ENCODE peak calls at places on chromosomes 3 and 15, in six cellular contexts. One of them, this sample, is unnamed.

GRCh38 chr15:86044981-86045380 is 34.7 kb upstream of the AGBL1 start:
- DNase-seq in K562: no peak
- DNase-seq in IMR-90: no peak
- DNase-seq in neuronal stem cell: no peak
- DNase-seq in GM23338: peak
- DNase-seq in cardiac muscle cell: no peak
- DNase-seq in this sample: no peak

GRCh38 chr3:100395674-100396073 is 5.2 kb downstream of the TOMM70 start:
- DNase-seq in neuronal stem cell: no peak
- DNase-seq in cardiac muscle cell: no peak
- DNase-seq in K562: no peak
- DNase-seq in GM23338: no peak
- DNase-seq in IMR-90: no peak
- DNase-seq in this sample: no peak

GRCh38 chr3:159824341-159824740 is 164.3 kb upstream of the IL12A start:
- DNase-seq in neuronal stem cell: no peak
- DNase-seq in GM23338: no peak
- DNase-seq in cardiac muscle cell: peak
- DNase-seq in IMR-90: peak
- DNase-seq in K562: no peak
- DNase-seq in this sample: no peak

GRCh38 chr3:54835701-54836100 is 92.2 kb downstream of the LRTM1 start:
- DNase-seq in IMR-90: no peak
- DNase-seq in cardiac muscle cell: no peak
- DNase-seq in neuronal stem cell: no peak
- DNase-seq in GM23338: no peak
- DNase-seq in K562: no peak
- DNase-seq in this sample: no peak

GRCh38 chr15:73078722-73079121 is 26.5 kb downstream of the NEO1 start:
- DNase-seq in GM23338: peak
- DNase-seq in cardiac muscle cell: peak
- DNase-seq in neuronal stem cell: no peak
- DNase-seq in K562: no peak
- DNase-seq in IMR-90: peak
- DNase-seq in this sample: no peak

GRCh38 chr3:69081583-69082262 is 1.6 kb upstream of the UBA3 start:
- DNase-seq in GM23338: peak
- DNase-seq in IMR-90: no peak
- DNase-seq in K562: peak
- DNase-seq in neuronal stem cell: no peak
- DNase-seq in cardiac muscle cell: no peak
- DNase-seq in this sample: no peak

GRCh38 chr3:159919873-159920272 is 68.8 kb upstream of the IL12A start:
- DNase-seq in K562: no peak
- DNase-seq in cardiac muscle cell: no peak
- DNase-seq in IMR-90: peak
- DNase-seq in neuronal stem cell: no peak
- DNase-seq in GM23338: no peak
- DNase-seq in this sample: no peak

GRCh38 chr3:4514321-4514720 is 21.2 kb downstream of the ITPR1 start:
- DNase-seq in IMR-90: no peak
- DNase-seq in K562: no peak
- DNase-seq in cardiac muscle cell: no peak
- DNase-seq in GM23338: peak
- DNase-seq in neuronal stem cell: no peak
- DNase-seq in this sample: no peak

GRCh38 chr15:93553167-93553566 is 464.2 kb upstream of the RGMA start:
- DNase-seq in cardiac muscle cell: no peak
- DNase-seq in K562: no peak
- DNase-seq in IMR-90: no peak
- DNase-seq in GM23338: no peak
- DNase-seq in neuronal stem cell: no peak
- DNase-seq in this sample: peak

GRCh38 chr15:98421419-98422085 is 226.8 kb upstream of the IGF1R start:
- DNase-seq in K562: peak
- DNase-seq in cardiac muscle cell: peak
- DNase-seq in GM23338: peak
- DNase-seq in IMR-90: peak
- DNase-seq in neuronal stem cell: peak
- DNase-seq in this sample: peak

GRCh38 chr3:139670196-139670595 is 7.6 kb downstream of the NMNAT3 start:
- DNase-seq in neuronal stem cell: no peak
- DNase-seq in GM23338: peak
- DNase-seq in IMR-90: no peak
- DNase-seq in cardiac muscle cell: no peak
- DNase-seq in K562: no peak
- DNase-seq in this sample: no peak

GRCh38 chr15:72724028-72724427 is 38.0 kb downstream of the BBS4 start:
- DNase-seq in GM23338: no peak
- DNase-seq in IMR-90: peak
- DNase-seq in K562: no peak
- DNase-seq in cardiac muscle cell: no peak
- DNase-seq in neuronal stem cell: no peak
- DNase-seq in this sample: no peak

GRCh38 chr3:66470285-66470684 is 30.5 kb downstream of the LRIG1 start:
- DNase-seq in cardiac muscle cell: no peak
- DNase-seq in GM23338: no peak
- DNase-seq in neuronal stem cell: no peak
- DNase-seq in IMR-90: no peak
- DNase-seq in K562: no peak
- DNase-seq in this sample: no peak

GRCh38 chr15:74315626-74316025 is 51.8 kb downstream of the CYP11A1 start:
- DNase-seq in neuronal stem cell: no peak
- DNase-seq in K562: peak
- DNase-seq in IMR-90: no peak
- DNase-seq in cardiac muscle cell: no peak
- DNase-seq in GM23338: no peak
- DNase-seq in this sample: no peak

GRCh38 chr3:79016587-79017380 is 751.0 kb downstream of the ROBO1 start:
- DNase-seq in neuronal stem cell: no peak
- DNase-seq in IMR-90: peak
- DNase-seq in cardiac muscle cell: no peak
- DNase-seq in GM23338: no peak
- DNase-seq in K562: no peak
- DNase-seq in this sample: no peak

GRCh38 chr3:98890181-98890882 is 11.2 kb downstream of the DCBLD2 start:
- DNase-seq in cardiac muscle cell: no peak
- DNase-seq in neuronal stem cell: no peak
- DNase-seq in K562: no peak
- DNase-seq in GM23338: no peak
- DNase-seq in IMR-90: peak
- DNase-seq in this sample: no peak

GRCh38 chr15:41019174-41019573 is 65.9 kb downstream of the CHAC1 start:
- DNase-seq in K562: no peak
- DNase-seq in IMR-90: no peak
- DNase-seq in cardiac muscle cell: no peak
- DNase-seq in GM23338: no peak
- DNase-seq in neuronal stem cell: no peak
- DNase-seq in this sample: no peak
- H3K27ac ChIP-seq in K562: no peak
- H3K27ac ChIP-seq in IMR-90: no peak
- H3K27ac ChIP-seq in cardiac muscle cell: no peak
- H3K27ac ChIP-seq in GM23338: peak
- H3K27ac ChIP-seq in neuronal stem cell: no peak
- H3K27ac ChIP-seq in this sample: no peak

DNA sequence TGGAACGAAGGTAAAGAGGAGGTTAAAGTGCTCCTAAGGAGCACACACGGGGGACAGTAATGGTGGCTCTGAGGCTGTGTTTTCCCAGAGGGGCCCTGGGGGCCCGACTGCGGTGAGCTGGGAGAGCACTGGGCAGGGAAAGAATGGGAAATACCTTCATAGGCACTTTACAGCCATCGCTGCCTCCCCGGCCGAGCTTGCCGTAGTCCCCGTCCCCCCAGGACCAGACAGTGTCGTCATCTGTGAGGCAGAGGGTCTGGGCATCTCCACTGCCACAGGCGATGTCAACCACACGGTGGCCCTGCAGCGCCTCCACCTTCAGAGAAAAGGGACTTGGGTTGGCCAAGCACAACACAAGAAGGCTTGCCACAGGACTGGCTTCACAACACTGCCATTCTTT is 32.8 kb upstream of the OCA2 start:
- DNase-seq in GM23338: no peak
- DNase-seq in neuronal stem cell: no peak
- DNase-seq in cardiac muscle cell: no peak
- DNase-seq in K562: no peak
- DNase-seq in IMR-90: no peak
- DNase-seq in this sample: no peak
- H3K4me3 ChIP-seq in GM23338: no peak
- H3K4me3 ChIP-seq in neuronal stem cell: no peak
- H3K4me3 ChIP-seq in cardiac muscle cell: no peak
- H3K4me3 ChIP-seq in K562: no peak
- H3K4me3 ChIP-seq in IMR-90: no peak
- H3K4me3 ChIP-seq in this sample: no peak

DNA sequence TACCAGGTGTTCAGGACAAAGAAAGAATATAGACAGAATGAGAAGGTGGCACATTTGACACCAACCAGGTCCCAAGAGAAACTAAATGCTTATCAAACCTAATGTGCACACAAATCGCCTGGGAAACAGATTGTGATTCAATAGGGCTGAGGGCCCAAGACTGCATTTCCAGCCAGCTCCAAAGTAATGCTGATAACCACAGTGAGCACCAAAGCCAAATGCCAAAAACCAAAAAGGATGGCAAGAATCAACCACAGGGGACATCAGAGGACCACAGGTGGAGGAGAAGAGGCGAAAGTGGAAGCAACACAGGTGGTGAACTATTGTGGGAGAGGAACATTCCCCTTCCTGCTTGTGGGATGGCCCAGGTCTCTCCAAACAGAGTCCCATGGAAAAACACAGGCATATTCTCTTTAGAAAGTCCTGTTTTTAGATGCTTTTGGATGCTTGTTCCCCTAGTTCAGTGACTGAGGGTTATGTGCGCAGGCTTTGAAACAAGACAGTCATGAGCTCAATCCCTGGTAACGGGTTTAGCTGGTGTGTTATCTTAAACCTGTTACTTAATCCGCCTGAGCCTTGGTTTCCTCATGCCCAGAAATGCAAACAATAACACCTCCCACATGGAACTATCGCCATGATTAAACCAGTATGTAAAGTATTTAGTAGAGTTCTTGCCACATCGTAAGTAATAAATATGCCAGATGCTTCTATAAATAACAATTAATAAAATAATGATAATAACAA is 241.7 kb downstream of the ATP8B4 start:
- DNase-seq in GM23338: peak
- DNase-seq in cardiac muscle cell: peak
- DNase-seq in neuronal stem cell: no peak
- DNase-seq in K562: no peak
- DNase-seq in IMR-90: peak
- DNase-seq in this sample: peak
- H3K27ac ChIP-seq in GM23338: no peak
- H3K27ac ChIP-seq in cardiac muscle cell: no peak
- H3K27ac ChIP-seq in neuronal stem cell: no peak
- H3K27ac ChIP-seq in K562: no peak
- H3K27ac ChIP-seq in IMR-90: peak
- H3K27ac ChIP-seq in this sample: peak

GRCh38 chr3:102026656-102027055 is 177.3 kb downstream of the NFKBIZ start:
- DNase-seq in IMR-90: no peak
- DNase-seq in GM23338: no peak
- DNase-seq in cardiac muscle cell: peak
- DNase-seq in neuronal stem cell: no peak
- DNase-seq in K562: no peak
- DNase-seq in this sample: no peak
- H3K4me3 ChIP-seq in IMR-90: no peak
- H3K4me3 ChIP-seq in GM23338: no peak
- H3K4me3 ChIP-seq in cardiac muscle cell: no peak
- H3K4me3 ChIP-seq in neuronal stem cell: no peak
- H3K4me3 ChIP-seq in K562: no peak
- H3K4me3 ChIP-seq in this sample: no peak

DNA sequence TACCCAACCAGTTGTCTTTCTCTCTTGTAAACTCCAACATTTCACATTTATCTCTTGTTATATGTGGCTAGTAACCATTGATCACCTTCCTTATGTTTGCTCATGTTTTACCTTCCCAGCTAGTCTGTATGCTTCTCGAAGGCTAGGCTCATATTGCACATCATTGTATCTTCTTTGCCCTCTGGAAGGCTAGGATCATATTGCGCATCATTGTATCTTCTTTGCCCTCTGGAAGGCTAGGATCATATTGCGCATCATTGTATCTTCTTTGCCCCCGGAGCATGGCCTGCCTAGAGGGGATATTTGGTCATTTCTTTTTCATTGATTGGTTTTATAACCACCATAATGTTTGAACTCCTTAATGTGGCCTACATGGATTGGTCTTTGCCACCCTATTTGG is 39.4 kb upstream of the ATP13A3 start:
- DNase-seq in neuronal stem cell: no peak
- DNase-seq in IMR-90: no peak
- DNase-seq in K562: no peak
- DNase-seq in cardiac muscle cell: no peak
- DNase-seq in GM23338: no peak
- DNase-seq in this sample: no peak
- H3K27ac ChIP-seq in neuronal stem cell: no peak
- H3K27ac ChIP-seq in IMR-90: peak
- H3K27ac ChIP-seq in K562: no peak
- H3K27ac ChIP-seq in cardiac muscle cell: no peak
- H3K27ac ChIP-seq in GM23338: no peak
- H3K27ac ChIP-seq in this sample: no peak

DNA sequence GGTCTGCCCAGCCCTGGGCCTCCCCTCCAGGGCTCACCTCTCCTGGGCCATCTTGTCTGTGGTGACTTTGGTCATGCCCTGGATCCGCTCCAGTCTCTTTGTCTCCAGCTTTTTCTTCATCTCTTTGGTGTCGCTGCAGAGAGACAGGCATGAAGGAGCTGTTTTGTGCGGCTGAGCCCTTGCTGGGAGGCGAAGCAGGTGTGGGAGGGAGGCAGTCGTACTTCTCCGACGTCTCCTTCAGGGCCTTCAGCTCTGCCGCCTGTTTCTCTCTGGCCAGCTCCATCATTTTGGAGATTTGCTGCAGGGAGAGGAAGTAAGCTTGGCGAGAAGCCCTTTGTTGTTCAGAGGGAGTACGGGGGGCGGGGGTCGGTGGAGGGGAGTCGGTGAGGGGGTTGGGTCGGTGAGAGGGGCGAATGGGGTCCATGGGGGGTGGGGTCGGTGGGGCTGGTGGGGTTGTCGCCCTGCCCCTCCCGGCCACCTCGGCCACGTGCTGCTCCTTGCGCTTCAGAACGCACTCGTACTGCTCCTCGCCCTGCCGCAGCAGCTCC is 7.8 kb upstream of the ANKRD63 start:
- DNase-seq in IMR-90: no peak
- DNase-seq in neuronal stem cell: no peak
- DNase-seq in cardiac muscle cell: no peak
- DNase-seq in GM23338: peak
- DNase-seq in K562: no peak
- DNase-seq in this sample: no peak
- H3K4me3 ChIP-seq in IMR-90: peak
- H3K4me3 ChIP-seq in neuronal stem cell: no peak
- H3K4me3 ChIP-seq in cardiac muscle cell: no peak
- H3K4me3 ChIP-seq in GM23338: peak
- H3K4me3 ChIP-seq in K562: peak
- H3K4me3 ChIP-seq in this sample: peak